ENCODE peak calls at places on chromosomes 7 and 10, in four cellular contexts. One of them, this sample, is unnamed.

GRCh38 chr7:32290015-32290414 is 200.2 kb downstream of the LSM5 start:
- DNase-seq in CD8-positive, alpha-beta memory T cell: no peak
- DNase-seq in EL: no peak
- DNase-seq in activated CD4-positive, alpha-beta T cell treated with anti-CD3 and anti-CD28 coated beads, Interleukin-2, amount 50 U/mL, for 4 hours: no peak
- DNase-seq in this sample: no peak

GRCh38 chr10:130418731-130419130 is 282.5 kb downstream of the GLRX3 start:
- DNase-seq in CD8-positive, alpha-beta memory T cell: no peak
- DNase-seq in EL: no peak
- DNase-seq in activated CD4-positive, alpha-beta T cell treated with anti-CD3 and anti-CD28 coated beads, Interleukin-2, amount 50 U/mL, for 4 hours: no peak
- DNase-seq in this sample: no peak

GRCh38 chr10:105594301-105594700 is 953.2 kb downstream of the SORCS3 start:
- DNase-seq in CD8-positive, alpha-beta memory T cell: no peak
- DNase-seq in EL: no peak
- DNase-seq in activated CD4-positive, alpha-beta T cell treated with anti-CD3 and anti-CD28 coated beads, Interleukin-2, amount 50 U/mL, for 4 hours: no peak
- DNase-seq in this sample: no peak

GRCh38 chr10:130028465-130028819 is 64.4 kb upstream of the EBF3 start:
- DNase-seq in CD8-positive, alpha-beta memory T cell: no peak
- DNase-seq in EL: peak
- DNase-seq in activated CD4-positive, alpha-beta T cell treated with anti-CD3 and anti-CD28 coated beads, Interleukin-2, amount 50 U/mL, for 4 hours: no peak
- DNase-seq in this sample: no peak

GRCh38 chr10:62732841-62733653 is 71.5 kb upstream of the ADO start:
- DNase-seq in CD8-positive, alpha-beta memory T cell: peak
- DNase-seq in EL: peak
- DNase-seq in activated CD4-positive, alpha-beta T cell treated with anti-CD3 and anti-CD28 coated beads, Interleukin-2, amount 50 U/mL, for 4 hours: peak
- DNase-seq in this sample: no peak

GRCh38 chr10:6674282-6674681 is 94.2 kb upstream of the PRKCQ start:
- DNase-seq in CD8-positive, alpha-beta memory T cell: no peak
- DNase-seq in EL: no peak
- DNase-seq in activated CD4-positive, alpha-beta T cell treated with anti-CD3 and anti-CD28 coated beads, Interleukin-2, amount 50 U/mL, for 4 hours: no peak
- DNase-seq in this sample: no peak

GRCh38 chr7:47748041-47748440 is 166.1 kb upstream of the TNS3 start:
- DNase-seq in CD8-positive, alpha-beta memory T cell: no peak
- DNase-seq in EL: no peak
- DNase-seq in activated CD4-positive, alpha-beta T cell treated with anti-CD3 and anti-CD28 coated beads, Interleukin-2, amount 50 U/mL, for 4 hours: no peak
- DNase-seq in this sample: no peak

GRCh38 chr10:74078037-74078436 is 72.6 kb downstream of the AP3M1 start:
- DNase-seq in CD8-positive, alpha-beta memory T cell: peak
- DNase-seq in EL: peak
- DNase-seq in activated CD4-positive, alpha-beta T cell treated with anti-CD3 and anti-CD28 coated beads, Interleukin-2, amount 50 U/mL, for 4 hours: peak
- DNase-seq in this sample: no peak

GRCh38 chr10:93272884-93273675 is 199.4 kb downstream of the CYP26A1 start:
- DNase-seq in CD8-positive, alpha-beta memory T cell: no peak
- DNase-seq in EL: no peak
- DNase-seq in activated CD4-positive, alpha-beta T cell treated with anti-CD3 and anti-CD28 coated beads, Interleukin-2, amount 50 U/mL, for 4 hours: no peak
- DNase-seq in this sample: no peak

GRCh38 chr10:112307631-112308502 is 24.7 kb downstream of the TECTB start:
- DNase-seq in CD8-positive, alpha-beta memory T cell: peak
- DNase-seq in EL: peak
- DNase-seq in activated CD4-positive, alpha-beta T cell treated with anti-CD3 and anti-CD28 coated beads, Interleukin-2, amount 50 U/mL, for 4 hours: peak
- DNase-seq in this sample: no peak

GRCh38 chr10:127149613-127150081 is 46.7 kb downstream of the INSYN2A start:
- DNase-seq in CD8-positive, alpha-beta memory T cell: no peak
- DNase-seq in EL: peak
- DNase-seq in activated CD4-positive, alpha-beta T cell treated with anti-CD3 and anti-CD28 coated beads, Interleukin-2, amount 50 U/mL, for 4 hours: no peak
- DNase-seq in this sample: no peak

GRCh38 chr10:97781541-97782331 is 9.9 kb upstream of the SFRP5 start:
- DNase-seq in CD8-positive, alpha-beta memory T cell: peak
- DNase-seq in EL: no peak
- DNase-seq in activated CD4-positive, alpha-beta T cell treated with anti-CD3 and anti-CD28 coated beads, Interleukin-2, amount 50 U/mL, for 4 hours: no peak
- DNase-seq in this sample: no peak

GRCh38 chr7:138383166-138383565 is 76.9 kb upstream of the TRIM24 start:
- DNase-seq in CD8-positive, alpha-beta memory T cell: no peak
- DNase-seq in EL: no peak
- DNase-seq in activated CD4-positive, alpha-beta T cell treated with anti-CD3 and anti-CD28 coated beads, Interleukin-2, amount 50 U/mL, for 4 hours: no peak
- DNase-seq in this sample: no peak

GRCh38 chr7:134834689-134835462 is 55.4 kb downstream of the CALD1 start:
- DNase-seq in CD8-positive, alpha-beta memory T cell: no peak
- DNase-seq in EL: peak
- DNase-seq in activated CD4-positive, alpha-beta T cell treated with anti-CD3 and anti-CD28 coated beads, Interleukin-2, amount 50 U/mL, for 4 hours: no peak
- DNase-seq in this sample: no peak

GRCh38 chr7:158386355-158386618 is 201.3 kb downstream of the PTPRN2 start:
- DNase-seq in CD8-positive, alpha-beta memory T cell: no peak
- DNase-seq in EL: no peak
- DNase-seq in activated CD4-positive, alpha-beta T cell treated with anti-CD3 and anti-CD28 coated beads, Interleukin-2, amount 50 U/mL, for 4 hours: no peak
- DNase-seq in this sample: no peak

GRCh38 chr10:35781643-35782035 is 139.5 kb upstream of the FZD8 start:
- DNase-seq in CD8-positive, alpha-beta memory T cell: no peak
- DNase-seq in EL: no peak
- DNase-seq in activated CD4-positive, alpha-beta T cell treated with anti-CD3 and anti-CD28 coated beads, Interleukin-2, amount 50 U/mL, for 4 hours: no peak
- DNase-seq in this sample: no peak

GRCh38 chr7:38107486-38107893 is 70.6 kb upstream of the STARD3NL start:
- DNase-seq in CD8-positive, alpha-beta memory T cell: peak
- DNase-seq in EL: peak
- DNase-seq in activated CD4-positive, alpha-beta T cell treated with anti-CD3 and anti-CD28 coated beads, Interleukin-2, amount 50 U/mL, for 4 hours: peak
- DNase-seq in this sample: no peak

GRCh38 chr10:17175551-17175950 is 25.9 kb downstream of the TRDMT1 start:
- DNase-seq in CD8-positive, alpha-beta memory T cell: no peak
- DNase-seq in EL: peak
- DNase-seq in activated CD4-positive, alpha-beta T cell treated with anti-CD3 and anti-CD28 coated beads, Interleukin-2, amount 50 U/mL, for 4 hours: no peak
- DNase-seq in this sample: no peak

GRCh38 chr7:107580716-107581383 is 804 bp downstream of the BCAP29 start:
- DNase-seq in CD8-positive, alpha-beta memory T cell: no peak
- DNase-seq in EL: no peak
- DNase-seq in activated CD4-positive, alpha-beta T cell treated with anti-CD3 and anti-CD28 coated beads, Interleukin-2, amount 50 U/mL, for 4 hours: no peak
- DNase-seq in this sample: no peak

GRCh38 chr7:47498229-47499056 is 83.5 kb downstream of the TNS3 start:
- DNase-seq in CD8-positive, alpha-beta memory T cell: no peak
- DNase-seq in EL: no peak
- DNase-seq in activated CD4-positive, alpha-beta T cell treated with anti-CD3 and anti-CD28 coated beads, Interleukin-2, amount 50 U/mL, for 4 hours: no peak
- DNase-seq in this sample: no peak

GRCh38 chr10:91635401-91636400 is 2.8 kb upstream of the PPP1R3C start:
- DNase-seq in CD8-positive, alpha-beta memory T cell: peak
- DNase-seq in EL: peak
- DNase-seq in activated CD4-positive, alpha-beta T cell treated with anti-CD3 and anti-CD28 coated beads, Interleukin-2, amount 50 U/mL, for 4 hours: peak
- DNase-seq in this sample: no peak

GRCh38 chr7:28002638-28003037 is 178.0 kb downstream of the JAZF1 start:
- DNase-seq in CD8-positive, alpha-beta memory T cell: no peak
- DNase-seq in EL: peak
- DNase-seq in activated CD4-positive, alpha-beta T cell treated with anti-CD3 and anti-CD28 coated beads, Interleukin-2, amount 50 U/mL, for 4 hours: no peak
- DNase-seq in this sample: no peak

GRCh38 chr10:58064714-58065528 is 202.8 kb downstream of the IPMK start:
- DNase-seq in CD8-positive, alpha-beta memory T cell: no peak
- DNase-seq in EL: peak
- DNase-seq in activated CD4-positive, alpha-beta T cell treated with anti-CD3 and anti-CD28 coated beads, Interleukin-2, amount 50 U/mL, for 4 hours: no peak
- DNase-seq in this sample: no peak

GRCh38 chr7:67589178-67589577 is 592.5 kb downstream of the TYW1 start:
- DNase-seq in CD8-positive, alpha-beta memory T cell: no peak
- DNase-seq in EL: no peak
- DNase-seq in activated CD4-positive, alpha-beta T cell treated with anti-CD3 and anti-CD28 coated beads, Interleukin-2, amount 50 U/mL, for 4 hours: no peak
- DNase-seq in this sample: no peak

GRCh38 chr10:21506351-21506750 is 19.1 kb downstream of the SKIDA1 start:
- DNase-seq in CD8-positive, alpha-beta memory T cell: no peak
- DNase-seq in EL: no peak
- DNase-seq in activated CD4-positive, alpha-beta T cell treated with anti-CD3 and anti-CD28 coated beads, Interleukin-2, amount 50 U/mL, for 4 hours: no peak
- DNase-seq in this sample: no peak

GRCh38 chr7:112868609-112869008 is 78.4 kb upstream of the TMEM168 start:
- DNase-seq in CD8-positive, alpha-beta memory T cell: no peak
- DNase-seq in EL: no peak
- DNase-seq in activated CD4-positive, alpha-beta T cell treated with anti-CD3 and anti-CD28 coated beads, Interleukin-2, amount 50 U/mL, for 4 hours: no peak
- DNase-seq in this sample: no peak

GRCh38 chr10:101939273-101939635 is 95.7 kb upstream of the KCNIP2 start:
- DNase-seq in CD8-positive, alpha-beta memory T cell: no peak
- DNase-seq in EL: peak
- DNase-seq in activated CD4-positive, alpha-beta T cell treated with anti-CD3 and anti-CD28 coated beads, Interleukin-2, amount 50 U/mL, for 4 hours: no peak
- DNase-seq in this sample: no peak

This sample was measured in chondrocyte.